ENCODE peak calls at places on chromosomes 2 and 18, in four cellular contexts. One of them, this sample, is unnamed.

GRCh38 chr2:217653240-217653639 is 349.6 kb downstream of the TNS1 start:
- DNase-seq in tibial nerve: peak; percentile 62
- DNase-seq in A549: peak; percentile 58
- DNase-seq in upper lobe of left lung: peak; percentile 71
- DNase-seq in this sample: peak; percentile 75

GRCh38 chr2:64773461-64774118 is 119.9 kb upstream of the SERTAD2 start:
- DNase-seq in tibial nerve: no peak
- DNase-seq in A549: no peak
- DNase-seq in upper lobe of left lung: no peak
- DNase-seq in this sample: no peak

GRCh38 chr18:80202264-80202998 is 44.9 kb downstream of the PARD6G start:
- DNase-seq in tibial nerve: no peak
- DNase-seq in A549: no peak
- DNase-seq in upper lobe of left lung: no peak
- DNase-seq in this sample: no peak

GRCh38 chr18:34802938-34803337 is 92.8 kb downstream of the DTNA start:
- DNase-seq in tibial nerve: no peak
- DNase-seq in A549: no peak
- DNase-seq in upper lobe of left lung: no peak
- DNase-seq in this sample: no peak

GRCh38 chr18:44437603-44438002 is 243.1 kb upstream of the SETBP1 start:
- DNase-seq in tibial nerve: no peak
- DNase-seq in A549: no peak
- DNase-seq in upper lobe of left lung: no peak
- DNase-seq in this sample: no peak

GRCh38 chr18:5892772-5893431 is 2.4 kb downstream of the TMEM200C start:
- DNase-seq in tibial nerve: no peak
- DNase-seq in A549: no peak
- DNase-seq in upper lobe of left lung: no peak
- DNase-seq in this sample: no peak

GRCh38 chr2:19748073-19748375 is 153.8 kb downstream of the TTC32 start:
- DNase-seq in tibial nerve: no peak
- DNase-seq in A549: no peak
- DNase-seq in upper lobe of left lung: no peak
- DNase-seq in this sample: no peak

GRCh38 chr2:201546576-201546975 is 95.0 kb downstream of the STRADB start:
- DNase-seq in tibial nerve: no peak
- DNase-seq in A549: no peak
- DNase-seq in upper lobe of left lung: no peak
- DNase-seq in this sample: no peak

GRCh38 chr2:128316777-128317185 is 1.9 kb downstream of the HS6ST1 start:
- DNase-seq in tibial nerve: no peak
- DNase-seq in A549: no peak
- DNase-seq in upper lobe of left lung: peak; percentile 16
- DNase-seq in this sample: no peak

GRCh38 chr2:8676191-8676914 is 5.5 kb upstream of the ID2 start:
- DNase-seq in tibial nerve: peak; percentile 79
- DNase-seq in A549: no peak
- DNase-seq in upper lobe of left lung: peak; percentile 71
- DNase-seq in this sample: peak; percentile 90

GRCh38 chr2:149021271-149021719 is 17.2 kb upstream of the LYPD6B start:
- DNase-seq in tibial nerve: no peak
- DNase-seq in A549: no peak
- DNase-seq in upper lobe of left lung: no peak
- DNase-seq in this sample: no peak

GRCh38 chr2:3462493-3463104 is 56.7 kb downstream of the ADI1 start:
- DNase-seq in tibial nerve: no peak
- DNase-seq in A549: no peak
- DNase-seq in upper lobe of left lung: peak; percentile 16
- DNase-seq in this sample: no peak

GRCh38 chr18:37586641-37587225 is 21.1 kb upstream of the CELF4 start:
- DNase-seq in tibial nerve: no peak
- DNase-seq in A549: no peak
- DNase-seq in upper lobe of left lung: no peak
- DNase-seq in this sample: no peak

GRCh38 chr18:62957885-62958472 is 242.6 kb downstream of the PHLPP1 start:
- DNase-seq in tibial nerve: peak; percentile 63
- DNase-seq in A549: no peak
- DNase-seq in upper lobe of left lung: peak; percentile 66
- DNase-seq in this sample: no peak

GRCh38 chr2:176821350-176821749 is 391.2 kb upstream of the HNRNPA3 start:
- DNase-seq in tibial nerve: no peak
- DNase-seq in A549: peak; percentile 10
- DNase-seq in upper lobe of left lung: no peak
- DNase-seq in this sample: no peak

GRCh38 chr18:40437517-40437916 is 1517.5 kb upstream of the PIK3C3 start:
- DNase-seq in tibial nerve: no peak
- DNase-seq in A549: no peak
- DNase-seq in upper lobe of left lung: no peak
- DNase-seq in this sample: no peak

GRCh38 chr2:205654878-205655601 is 27.3 kb upstream of the NRP2 start:
- DNase-seq in tibial nerve: no peak
- DNase-seq in A549: no peak
- DNase-seq in upper lobe of left lung: no peak
- DNase-seq in this sample: no peak

GRCh38 chr2:25331686-25332365 is 9.9 kb downstream of the DNMT3A start:
- DNase-seq in tibial nerve: no peak
- DNase-seq in A549: no peak
- DNase-seq in upper lobe of left lung: no peak
- DNase-seq in this sample: no peak

GRCh38 chr2:100647709-100648108 is 84.9 kb downstream of the PDCL3 start:
- DNase-seq in tibial nerve: no peak
- DNase-seq in A549: no peak
- DNase-seq in upper lobe of left lung: no peak
- DNase-seq in this sample: no peak

GRCh38 chr2:208358758-208359631 is 47.6 kb upstream of the PTH2R start:
- DNase-seq in tibial nerve: no peak
- DNase-seq in A549: no peak
- DNase-seq in upper lobe of left lung: no peak
- DNase-seq in this sample: no peak

GRCh38 chr2:149099298-149099697 is 60.8 kb downstream of the LYPD6B start:
- DNase-seq in tibial nerve: no peak
- DNase-seq in A549: no peak
- DNase-seq in upper lobe of left lung: no peak
- DNase-seq in this sample: no peak

GRCh38 chr18:12593861-12594260 is 64.0 kb downstream of the SPIRE1 start:
- DNase-seq in tibial nerve: no peak
- DNase-seq in A549: no peak
- DNase-seq in upper lobe of left lung: no peak
- DNase-seq in this sample: no peak

GRCh38 chr2:108377815-108378630 is at the start of gene SULT1C4:
- DNase-seq in tibial nerve: peak; percentile 22
- DNase-seq in A549: no peak
- DNase-seq in upper lobe of left lung: peak; percentile 60
- DNase-seq in this sample: peak; percentile 83

GRCh38 chr2:135797497-135798274 is 39.3 kb downstream of the LCT start:
- DNase-seq in tibial nerve: peak; percentile 64
- DNase-seq in A549: peak; percentile 75
- DNase-seq in upper lobe of left lung: peak; percentile 84
- DNase-seq in this sample: peak; percentile 67

GRCh38 chr2:233059797-233060499 is at the start of gene INPP5D:
- DNase-seq in tibial nerve: no peak
- DNase-seq in A549: no peak
- DNase-seq in upper lobe of left lung: peak; percentile 80
- DNase-seq in this sample: no peak

GRCh38 chr2:161085041-161085598 is 75.1 kb upstream of the TANK start:
- DNase-seq in tibial nerve: no peak
- DNase-seq in A549: no peak
- DNase-seq in upper lobe of left lung: no peak
- DNase-seq in this sample: no peak

GRCh38 chr2:161090401-161090800 is 69.8 kb upstream of the TANK start:
- DNase-seq in tibial nerve: no peak
- DNase-seq in A549: no peak
- DNase-seq in upper lobe of left lung: peak; percentile 36
- DNase-seq in this sample: no peak

GRCh38 chr2:161088658-161089350 is 71.4 kb upstream of the TANK start:
- DNase-seq in tibial nerve: no peak
- DNase-seq in A549: no peak
- DNase-seq in upper lobe of left lung: no peak
- DNase-seq in this sample: no peak
- TF ChIP-seq EP300 in tibial nerve: no peak
- TF ChIP-seq EP300 in A549: no peak
- TF ChIP-seq EP300 in upper lobe of left lung: no peak
- TF ChIP-seq EP300 in this sample: no peak

GRCh38 chr2:197938555-197938954 is 134.2 kb downstream of the PLCL1 start:
- DNase-seq in tibial nerve: no peak
- DNase-seq in A549: no peak
- DNase-seq in upper lobe of left lung: no peak
- DNase-seq in this sample: no peak
- TF ChIP-seq EP300 in tibial nerve: no peak
- TF ChIP-seq EP300 in A549: no peak
- TF ChIP-seq EP300 in upper lobe of left lung: no peak
- TF ChIP-seq EP300 in this sample: no peak

DNA sequence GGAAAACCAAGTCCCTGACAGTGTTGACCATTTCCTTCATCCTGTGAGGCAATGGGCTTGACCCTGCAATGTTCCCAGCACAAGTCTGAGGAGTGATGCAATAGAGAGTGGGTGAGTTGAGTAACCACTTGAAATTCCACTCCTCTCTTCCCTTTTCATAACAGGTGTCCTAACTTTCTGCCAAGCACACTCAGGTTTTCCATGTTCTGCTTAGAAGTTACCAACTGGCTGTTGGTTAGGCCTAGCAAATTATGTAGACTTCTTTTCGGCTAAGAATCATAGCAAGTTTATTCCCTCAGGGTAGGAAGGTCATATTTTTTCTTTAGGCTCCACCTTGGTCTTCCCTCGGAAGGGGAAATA is 11.5 kb downstream of the GNLY start:
- DNase-seq in tibial nerve: peak; percentile 86
- DNase-seq in A549: no peak
- DNase-seq in upper lobe of left lung: peak; percentile 87
- DNase-seq in this sample: peak; percentile 76
- TF ChIP-seq EP300 in tibial nerve: peak; percentile 97
- TF ChIP-seq EP300 in A549: peak; percentile 66
- TF ChIP-seq EP300 in upper lobe of left lung: peak; percentile 100
- TF ChIP-seq EP300 in this sample: peak; percentile 84

DNA sequence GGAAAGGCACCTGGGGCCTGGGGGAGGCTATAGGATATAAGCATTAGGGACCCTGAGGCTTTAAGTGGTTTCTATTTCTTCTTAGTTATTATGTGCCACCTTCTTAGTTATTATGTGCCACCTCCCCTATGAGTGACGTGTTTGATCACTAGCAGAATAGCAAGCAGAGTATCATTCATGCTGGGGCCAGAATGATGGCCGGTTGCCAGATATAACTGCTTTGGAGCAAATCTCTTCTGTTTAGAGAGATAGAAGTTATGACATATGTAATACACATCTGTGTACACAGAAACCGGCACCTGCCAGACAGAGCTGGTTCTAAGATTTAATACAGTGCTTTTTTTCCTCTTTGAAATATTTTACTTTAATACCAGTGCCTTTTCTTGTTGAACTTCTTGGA is 29.4 kb downstream of the LIPG start:
- DNase-seq in tibial nerve: no peak
- DNase-seq in A549: no peak
- DNase-seq in upper lobe of left lung: no peak
- DNase-seq in this sample: no peak
- TF ChIP-seq EP300 in tibial nerve: no peak
- TF ChIP-seq EP300 in A549: no peak
- TF ChIP-seq EP300 in upper lobe of left lung: no peak
- TF ChIP-seq EP300 in this sample: no peak

GRCh38 chr2:33110461-33110860 is 163.7 kb downstream of the LTBP1 start:
- DNase-seq in tibial nerve: no peak
- DNase-seq in A549: no peak
- DNase-seq in upper lobe of left lung: no peak
- DNase-seq in this sample: no peak
- TF ChIP-seq EP300 in tibial nerve: no peak
- TF ChIP-seq EP300 in A549: no peak
- TF ChIP-seq EP300 in upper lobe of left lung: no peak
- TF ChIP-seq EP300 in this sample: no peak

GRCh38 chr18:31244737-31245432 is 73.1 kb upstream of the DSG1 start:
- DNase-seq in tibial nerve: no peak
- DNase-seq in A549: no peak
- DNase-seq in upper lobe of left lung: no peak
- DNase-seq in this sample: no peak
- TF ChIP-seq EP300 in tibial nerve: no peak
- TF ChIP-seq EP300 in A549: no peak
- TF ChIP-seq EP300 in upper lobe of left lung: no peak
- TF ChIP-seq EP300 in this sample: no peak

This sample was measured in ovary.